ENCODE peak calls at places on chromosomes 13 and 19, in six cellular contexts. One of them, this sample, is unnamed.
A peak's percentile ranks its signal among the peaks of the same experiment; 100 is the strongest.

GRCh38 chr19:31109626-31110025 is 239.6 kb downstream of the TSHZ3 start:
- DNase-seq in GM12878: no peak
- DNase-seq in spleen: no peak
- DNase-seq in adrenal gland: no peak
- DNase-seq in DND-41: peak; percentile 78
- DNase-seq in neural progenitor cell: no peak
- DNase-seq in this sample: no peak

GRCh38 chr13:100588350-100589177 is at the start of gene GGACT:
- DNase-seq in adrenal gland: peak; percentile 66
- DNase-seq in DND-41: peak; percentile 84
- DNase-seq in neural progenitor cell: peak; percentile 74
- DNase-seq in GM12878: peak; percentile 13
- DNase-seq in spleen: peak; percentile 96
- DNase-seq in this sample: peak; percentile 68

GRCh38 chr19:14002571-14003278 is 3.4 kb downstream of the RFX1 start:
- DNase-seq in adrenal gland: no peak
- DNase-seq in neural progenitor cell: no peak
- DNase-seq in GM12878: peak; percentile 40
- DNase-seq in spleen: no peak
- DNase-seq in DND-41: peak; percentile 74
- DNase-seq in this sample: no peak

GRCh38 chr13:100887729-100888151 is 213.1 kb upstream of the TMTC4 start:
- DNase-seq in GM12878: no peak
- DNase-seq in DND-41: no peak
- DNase-seq in adrenal gland: no peak
- DNase-seq in spleen: no peak
- DNase-seq in neural progenitor cell: no peak
- DNase-seq in this sample: no peak

GRCh38 chr13:44331912-44332840 is 41.4 kb upstream of the SERP2 start:
- DNase-seq in spleen: no peak
- DNase-seq in DND-41: peak; percentile 60
- DNase-seq in neural progenitor cell: peak; percentile 31
- DNase-seq in GM12878: no peak
- DNase-seq in adrenal gland: no peak
- DNase-seq in this sample: no peak

GRCh38 chr19:4368128-4368820 is 24.9 kb downstream of the MPND start:
- DNase-seq in adrenal gland: peak; percentile 49
- DNase-seq in DND-41: no peak
- DNase-seq in spleen: no peak
- DNase-seq in GM12878: no peak
- DNase-seq in neural progenitor cell: no peak
- DNase-seq in this sample: no peak

GRCh38 chr13:62643007-62643483 is 1227.4 kb upstream of the PCDH20 start:
- DNase-seq in spleen: no peak
- DNase-seq in GM12878: peak; percentile 24
- DNase-seq in neural progenitor cell: no peak
- DNase-seq in adrenal gland: no peak
- DNase-seq in DND-41: no peak
- DNase-seq in this sample: no peak

GRCh38 chr13:33004454-33004853 is 11.8 kb upstream of the KL start:
- DNase-seq in spleen: no peak
- DNase-seq in DND-41: no peak
- DNase-seq in neural progenitor cell: no peak
- DNase-seq in GM12878: no peak
- DNase-seq in adrenal gland: no peak
- DNase-seq in this sample: no peak

GRCh38 chr19:51729781-51730180 is 6.0 kb upstream of the HAS1 start:
- DNase-seq in neural progenitor cell: no peak
- DNase-seq in adrenal gland: no peak
- DNase-seq in GM12878: no peak
- DNase-seq in DND-41: no peak
- DNase-seq in spleen: no peak
- DNase-seq in this sample: no peak

GRCh38 chr19:38684078-38684861 is 36.8 kb downstream of the ACTN4 start:
- DNase-seq in DND-41: no peak
- DNase-seq in neural progenitor cell: no peak
- DNase-seq in spleen: no peak
- DNase-seq in adrenal gland: peak; percentile 75
- DNase-seq in GM12878: no peak
- DNase-seq in this sample: no peak

GRCh38 chr13:95524270-95524901 is 28.1 kb upstream of the CLDN10 start:
- DNase-seq in neural progenitor cell: no peak
- DNase-seq in adrenal gland: no peak
- DNase-seq in DND-41: no peak
- DNase-seq in GM12878: no peak
- DNase-seq in spleen: no peak
- DNase-seq in this sample: no peak

GRCh38 chr19:35351441-35352176 is 3.9 kb downstream of the FFAR1 start:
- DNase-seq in GM12878: no peak
- DNase-seq in neural progenitor cell: no peak
- DNase-seq in adrenal gland: no peak
- DNase-seq in DND-41: no peak
- DNase-seq in spleen: peak; percentile 78
- DNase-seq in this sample: no peak

GRCh38 chr19:18626906-18627305 is 9.9 kb upstream of the KLHL26 start:
- DNase-seq in adrenal gland: no peak
- DNase-seq in spleen: no peak
- DNase-seq in GM12878: no peak
- DNase-seq in neural progenitor cell: no peak
- DNase-seq in DND-41: no peak
- DNase-seq in this sample: no peak

GRCh38 chr13:85265296-85265695 is 533.9 kb downstream of the SLITRK6 start:
- DNase-seq in GM12878: no peak
- DNase-seq in neural progenitor cell: no peak
- DNase-seq in spleen: no peak
- DNase-seq in DND-41: no peak
- DNase-seq in adrenal gland: no peak
- DNase-seq in this sample: no peak

GRCh38 chr13:77892491-77892890 is 26.1 kb downstream of the EDNRB start:
- DNase-seq in GM12878: no peak
- DNase-seq in adrenal gland: no peak
- DNase-seq in neural progenitor cell: no peak
- DNase-seq in DND-41: no peak
- DNase-seq in spleen: no peak
- DNase-seq in this sample: no peak

GRCh38 chr13:23806874-23807522 is 82.2 kb downstream of the MIPEP start:
- DNase-seq in GM12878: no peak
- DNase-seq in neural progenitor cell: no peak
- DNase-seq in spleen: no peak
- DNase-seq in adrenal gland: no peak
- DNase-seq in DND-41: no peak
- DNase-seq in this sample: no peak

GRCh38 chr19:30236006-30236405 is 136.2 kb upstream of the ZNF536 start:
- DNase-seq in DND-41: no peak
- DNase-seq in adrenal gland: no peak
- DNase-seq in neural progenitor cell: peak; percentile 74
- DNase-seq in spleen: no peak
- DNase-seq in GM12878: no peak
- DNase-seq in this sample: no peak

GRCh38 chr19:46596008-46596407 is 5.1 kb upstream of the CALM3 start:
- DNase-seq in DND-41: no peak
- DNase-seq in spleen: no peak
- DNase-seq in neural progenitor cell: no peak
- DNase-seq in adrenal gland: no peak
- DNase-seq in GM12878: no peak
- DNase-seq in this sample: no peak

GRCh38 chr19:53865918-53866696 is 1.6 kb upstream of the MYADM start:
- DNase-seq in spleen: peak; percentile 92
- DNase-seq in DND-41: no peak
- DNase-seq in neural progenitor cell: peak; percentile 91
- DNase-seq in adrenal gland: peak; percentile 37
- DNase-seq in GM12878: no peak
- DNase-seq in this sample: peak; percentile 75

GRCh38 chr19:447816-448546 is 12.9 kb downstream of the SHC2 start:
- DNase-seq in spleen: no peak
- DNase-seq in adrenal gland: no peak
- DNase-seq in GM12878: no peak
- DNase-seq in neural progenitor cell: no peak
- DNase-seq in DND-41: no peak
- DNase-seq in this sample: no peak

DNA sequence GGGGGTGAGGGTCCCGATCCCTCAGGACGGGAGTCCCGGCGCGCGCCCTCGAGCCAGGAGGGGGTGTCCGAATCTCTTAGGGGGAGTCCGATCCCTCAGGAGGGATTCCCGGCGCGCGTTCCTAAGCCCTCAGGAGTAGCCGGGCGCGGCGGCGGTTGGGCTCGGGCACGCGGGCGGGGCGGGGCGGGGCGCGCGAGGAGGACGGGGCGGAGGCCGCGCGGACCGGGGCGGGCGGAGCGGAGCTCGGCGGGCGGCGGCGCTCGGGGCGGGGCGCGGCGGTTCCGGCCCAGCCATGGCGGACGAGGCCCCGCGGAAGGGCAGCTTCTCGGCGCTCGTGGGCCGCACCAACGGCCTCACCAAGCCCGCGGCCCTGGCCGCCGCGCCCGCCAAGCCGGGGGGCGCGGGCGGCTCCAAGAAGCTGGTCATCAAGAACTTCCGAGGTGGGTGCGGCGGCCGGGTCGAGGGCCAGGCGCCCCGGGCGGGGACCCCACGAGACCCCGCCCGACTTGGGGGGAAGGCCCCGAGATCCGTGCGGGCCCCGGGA is at the start of gene CUL4A:
- DNase-seq in spleen: peak; percentile 94
- DNase-seq in adrenal gland: peak; percentile 85
- DNase-seq in neural progenitor cell: peak; percentile 95
- DNase-seq in GM12878: no peak
- DNase-seq in DND-41: peak; percentile 78
- DNase-seq in this sample: peak; percentile 68
- H3K4me1 ChIP-seq in spleen: peaks cover 82% of the 10 kb centered on the region
- H3K4me1 ChIP-seq in adrenal gland: peaks cover 43% of the 10 kb centered on the region
- H3K4me1 ChIP-seq in neural progenitor cell: peaks cover 18% of the 10 kb centered on the region
- H3K4me1 ChIP-seq in GM12878: peaks cover 7% of the 10 kb centered on the region
- H3K4me1 ChIP-seq in DND-41: peaks cover 67% of the 10 kb centered on the region
- H3K4me1 ChIP-seq in this sample: peaks cover 57% of the 10 kb centered on the region

GRCh38 chr13:51814071-51814470 is 10.1 kb upstream of the DHRS12 start:
- DNase-seq in DND-41: no peak
- DNase-seq in spleen: no peak
- DNase-seq in GM12878: no peak
- DNase-seq in neural progenitor cell: no peak
- DNase-seq in adrenal gland: no peak
- DNase-seq in this sample: no peak

GRCh38 chr13:51817717-51818116 is 13.8 kb upstream of the DHRS12 start:
- DNase-seq in adrenal gland: no peak
- DNase-seq in neural progenitor cell: no peak
- DNase-seq in GM12878: no peak
- DNase-seq in spleen: no peak
- DNase-seq in DND-41: no peak
- DNase-seq in this sample: no peak

GRCh38 chr13:51815848-51816247 is 11.9 kb upstream of the DHRS12 start:
- DNase-seq in adrenal gland: no peak
- DNase-seq in neural progenitor cell: no peak
- DNase-seq in spleen: no peak
- DNase-seq in GM12878: no peak
- DNase-seq in DND-41: no peak
- DNase-seq in this sample: no peak

GRCh38 chr13:51816604-51817254 is 12.8 kb upstream of the DHRS12 start:
- DNase-seq in spleen: no peak
- DNase-seq in DND-41: no peak
- DNase-seq in neural progenitor cell: no peak
- DNase-seq in adrenal gland: no peak
- DNase-seq in GM12878: no peak
- DNase-seq in this sample: no peak

DNA sequence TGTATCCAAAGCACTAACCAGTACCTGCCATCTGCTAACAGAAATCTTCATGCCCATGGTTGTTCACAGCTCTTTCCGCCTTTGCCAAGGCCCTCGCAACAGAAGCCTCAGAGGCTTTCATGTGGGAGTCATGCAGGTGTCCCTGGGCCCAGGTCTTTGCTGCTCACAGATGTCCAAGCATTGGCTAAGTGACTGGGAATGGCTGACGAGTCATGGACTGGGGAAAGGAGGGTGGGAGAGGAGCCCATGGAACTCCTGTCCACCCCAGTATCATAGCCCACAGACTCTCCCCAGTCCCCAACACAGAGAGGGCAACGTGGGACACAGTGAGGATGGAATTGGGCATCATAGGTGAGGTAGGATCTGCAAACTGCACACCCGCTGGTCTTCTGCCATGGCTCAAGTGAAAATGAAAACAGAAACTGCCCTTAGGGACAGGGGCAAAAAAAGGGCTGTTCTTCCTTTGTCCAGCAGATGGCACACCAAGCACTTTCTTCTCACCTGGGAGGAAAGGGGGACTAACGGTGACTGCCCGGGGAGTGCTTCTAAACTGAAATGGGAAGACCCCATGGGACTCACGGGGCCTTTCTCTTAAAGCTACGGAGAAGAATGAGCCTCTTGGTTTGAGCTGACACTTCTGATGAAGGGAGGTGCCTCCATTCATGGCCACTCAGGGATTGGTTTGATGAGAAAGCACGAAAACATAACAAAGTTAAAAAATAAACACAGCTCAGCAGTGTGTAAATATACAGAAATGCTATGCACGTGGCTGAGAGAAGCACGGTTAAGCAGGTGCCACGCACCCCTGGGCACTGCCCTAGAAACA is 11.1 kb upstream of the DHRS12 start:
- DNase-seq in DND-41: peak; percentile 72
- DNase-seq in neural progenitor cell: peak; percentile 76
- DNase-seq in GM12878: no peak
- DNase-seq in spleen: no peak
- DNase-seq in adrenal gland: peak; percentile 71
- DNase-seq in this sample: peak; percentile 65
- H3K27ac ChIP-seq in DND-41: peak overlapping the region; percentile 32
- H3K27ac ChIP-seq in neural progenitor cell: no peak overlapping the region
- H3K27ac ChIP-seq in GM12878: peak overlapping the region; percentile 28
- H3K27ac ChIP-seq in spleen: no peak overlapping the region
- H3K27ac ChIP-seq in adrenal gland: no peak overlapping the region
- H3K27ac ChIP-seq in this sample: no peak overlapping the region

GRCh38 chr19:44848805-44849457 is 2.8 kb downstream of the NECTIN2 start:
- DNase-seq in DND-41: no peak
- DNase-seq in spleen: no peak
- DNase-seq in neural progenitor cell: peak; percentile 67
- DNase-seq in adrenal gland: peak; percentile 67
- DNase-seq in GM12878: no peak
- DNase-seq in this sample: no peak
- H3K4me3 ChIP-seq in DND-41: no peak overlapping the region
- H3K4me3 ChIP-seq in spleen: peak overlapping the region; percentile 58
- H3K4me3 ChIP-seq in neural progenitor cell: peak overlapping the region; percentile 95
- H3K4me3 ChIP-seq in adrenal gland: no peak overlapping the region
- H3K4me3 ChIP-seq in GM12878: no peak overlapping the region
- H3K4me3 ChIP-seq in this sample: no peak overlapping the region

DNA sequence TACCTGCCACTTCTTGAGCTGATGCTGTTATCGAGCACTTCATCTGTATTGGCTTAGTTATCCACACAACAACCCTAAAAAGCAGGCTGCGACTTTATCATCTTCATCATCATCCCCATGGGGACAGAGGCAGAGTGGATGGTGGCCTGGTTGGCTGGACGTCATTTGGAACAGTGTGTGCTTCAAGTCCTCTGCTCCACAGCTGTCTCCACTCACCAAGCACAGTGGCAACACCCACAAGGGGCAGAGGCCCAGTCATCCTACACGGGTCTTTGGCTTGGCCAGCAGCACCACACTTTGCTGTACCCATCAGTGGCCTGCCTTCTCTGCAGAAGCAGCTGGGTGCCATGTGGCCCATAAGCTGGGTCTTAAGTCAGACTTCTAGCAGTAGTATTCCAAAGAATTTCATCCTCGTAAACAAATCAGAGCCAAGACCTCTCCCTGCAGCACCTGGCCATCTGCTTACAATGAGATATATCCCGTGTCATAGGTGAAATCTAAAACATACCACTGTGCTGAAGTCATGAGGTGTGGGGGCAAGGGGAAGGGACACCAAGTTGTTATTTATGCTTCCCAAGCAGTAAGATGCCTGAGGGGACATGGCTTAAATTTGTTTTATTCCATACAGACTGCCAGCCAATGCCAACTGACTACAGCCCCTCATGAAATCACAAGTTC is 47.9 kb upstream of the EPHX3 start:
- DNase-seq in DND-41: no peak
- DNase-seq in adrenal gland: no peak
- DNase-seq in GM12878: no peak
- DNase-seq in neural progenitor cell: no peak
- DNase-seq in spleen: no peak
- DNase-seq in this sample: no peak
- H3K4me1 ChIP-seq in DND-41: no peaks in the 10 kb centered on the region
- H3K4me1 ChIP-seq in adrenal gland: peaks cover 98% of the 10 kb centered on the region
- H3K4me1 ChIP-seq in GM12878: peaks cover 26% of the 10 kb centered on the region
- H3K4me1 ChIP-seq in neural progenitor cell: peaks cover 49% of the 10 kb centered on the region
- H3K4me1 ChIP-seq in spleen: peaks cover 100% of the 10 kb centered on the region
- H3K4me1 ChIP-seq in this sample: peaks cover 87% of the 10 kb centered on the region